ENCODE peak calls at places on chromosomes 16 and 17, in nine cellular contexts. V, D, W, B, I, Z, F, L and J are unnamed samples.

GRCh38 chr17:39970157-39970692 is 7.4 kb downstream of the GSDMA start:
- DNase-seq in L (no peak), V (no peak), F (no peak), W (no peak), B (no peak), I (no peak), Z (no peak), D (no peak), J (no peak)

GRCh38 chr17:73952136-73952497 is 251.4 kb upstream of the RPL38 start:
- DNase-seq in W (no peak), L (no peak), F (no peak), B (no peak), V (no peak), Z (peak; percentile 91), D (no peak), I (no peak), J (no peak)

GRCh38 chr17:80474933-80475915 is 1.2 kb downstream of the NPTX1 start:
- DNase-seq in B (no peak), L (no peak), Z (peak; percentile 44), F (no peak), W (no peak), I (no peak), D (no peak), V (no peak), J (no peak)

GRCh38 chr16:19844945-19845641 is 39.6 kb downstream of the GPRC5B start:
- DNase-seq in B (peak; percentile 63), W (peak; percentile 90), Z (no peak), L (no peak), V (peak; percentile 92), I (peak; percentile 87), F (no peak), D (no peak), J (peak; percentile 48)

GRCh38 chr17:82449136-82449882 is 1.2 kb downstream of the CYBC1 start:
- DNase-seq in I (no peak), B (no peak), Z (peak; percentile 52), V (no peak), W (no peak), F (peak; percentile 65), D (no peak), L (no peak), J (no peak)

GRCh38 chr16:85561248-85562101 is 51.6 kb upstream of the GSE1 start:
- DNase-seq in Z (no peak), I (no peak), B (no peak), V (no peak), D (no peak), W (no peak), F (no peak), L (no peak), J (no peak)

GRCh38 chr16:25219070-25219737 is 2.5 kb downstream of the AQP8 start:
- DNase-seq in V (no peak), W (no peak), B (no peak), F (no peak), D (no peak), L (no peak), Z (no peak), I (no peak), J (no peak)

GRCh38 chr17:6574689-6575595 is 18.6 kb upstream of the PITPNM3 start:
- DNase-seq in F (peak; percentile 40), Z (peak; percentile 80), D (peak; percentile 57), L (no peak), W (peak; percentile 65), B (no peak), V (peak; percentile 73), I (peak; percentile 79), J (no peak)

GRCh38 chr17:32189343-32189742 is 47.0 kb downstream of the RHOT1 start:
- DNase-seq in F (no peak), Z (no peak), D (no peak), I (no peak), L (no peak), B (no peak), V (no peak), W (no peak), J (no peak)

GRCh38 chr17:78824240-78824639 is 16.4 kb downstream of the USP36 start:
- DNase-seq in Z (no peak), F (no peak), B (no peak), D (peak; percentile 68), I (no peak), W (no peak), L (peak; percentile 23), V (no peak), J (no peak)

GRCh38 chr17:1241904-1242303 is 28.3 kb upstream of the BHLHA9 start:
- DNase-seq in B (peak; percentile 29), V (peak; percentile 50), D (no peak), I (peak; percentile 59), L (no peak), Z (no peak), W (peak; percentile 70), F (no peak), J (peak; percentile 45)

GRCh38 chr17:29178750-29179231 is 1.4 kb downstream of the MYO18A start:
- DNase-seq in Z (no peak), I (no peak), V (no peak), F (no peak), L (no peak), W (no peak), D (peak; percentile 42), B (no peak), J (no peak)

GRCh38 chr17:29177871-29178749 is 2.1 kb downstream of the MYO18A start:
- DNase-seq in L (no peak), W (no peak), Z (no peak), F (no peak), B (no peak), D (peak; percentile 16), I (no peak), V (no peak), J (no peak)

GRCh38 chr17:29176500-29177351 is 3.5 kb downstream of the MYO18A start:
- DNase-seq in B (no peak), V (peak; percentile 43), Z (peak; percentile 71), I (peak; percentile 44), F (no peak), W (no peak), L (no peak), D (peak; percentile 86), J (no peak)

GRCh38 chr17:29179232-29180036 is 764 bp downstream of the MYO18A start:
- DNase-seq in B (no peak), V (no peak), L (no peak), W (no peak), D (peak; percentile 77), Z (no peak), I (no peak), F (no peak), J (no peak)

DNA sequence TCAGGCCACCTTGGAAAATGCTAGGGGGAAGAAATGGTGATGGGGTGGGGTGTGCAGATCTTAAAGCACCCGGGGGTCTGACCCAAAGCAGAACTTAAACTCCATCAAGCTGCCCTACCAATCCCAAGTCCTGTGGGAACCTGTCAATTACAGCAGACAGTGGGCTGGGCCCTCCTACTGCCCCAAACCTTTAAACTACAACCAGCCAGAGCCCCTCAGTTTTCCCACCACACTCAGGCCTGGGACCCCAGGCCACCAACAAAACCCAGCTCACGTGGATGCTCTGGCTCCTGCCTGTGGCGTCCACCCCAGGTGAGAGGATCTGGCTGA is 2.7 kb downstream of the MYO18A start:
- DNase-seq in F (no peak), L (no peak), V (no peak), W (no peak), B (no peak), D (no peak), I (no peak), Z (no peak), J (no peak)
- H3K4me3 ChIP-seq in F (no peak overlapping the region), L (peak overlapping the region; percentile 87), V (no peak overlapping the region), W (no peak overlapping the region), B (no peak overlapping the region), D (no peak overlapping the region), I (no peak overlapping the region), Z (no peak overlapping the region), J (no peak overlapping the region)

GRCh38 chr16:68084504-68085258 is 489 bp upstream of the NFATC3 start:
- DNase-seq in L (peak; percentile 94), V (peak; percentile 61), F (peak; percentile 71), I (peak; percentile 72), Z (peak; percentile 98), D (peak; percentile 82), W (peak; percentile 69), B (no peak), J (no peak)
- TF ChIP-seq CTCF in L (no peak), V (no peak), F (peak; percentile 34), I (no peak), Z (peak; percentile 10), D (no peak), W (no peak), B (peak; percentile 27), J (no peak)

GRCh38 chr17:50594931-50595330 is 34.4 kb downstream of the CACNA1G start:
- DNase-seq in L (no peak), W (no peak), F (no peak), D (no peak), I (no peak), B (no peak), Z (no peak), V (no peak), J (no peak)
- H3K4me3 ChIP-seq in L (no peak overlapping the region), W (no peak overlapping the region), F (no peak overlapping the region), D (no peak overlapping the region), I (no peak overlapping the region), B (no peak overlapping the region), Z (no peak overlapping the region), V (no peak overlapping the region), J (no peak overlapping the region)

GRCh38 chr16:86567701-86568571 is 1.3 kb downstream of the FOXC2 start:
- DNase-seq in W (peak; percentile 52), D (no peak), V (peak; percentile 39), L (no peak), Z (no peak), B (no peak), F (no peak), I (peak; percentile 71), J (no peak)

GRCh38 chr16:86568677-86569623 is 2.3 kb downstream of the FOXC2 start:
- DNase-seq in D (no peak), W (no peak), B (no peak), L (no peak), Z (no peak), V (no peak), I (no peak), F (no peak), J (no peak)

GRCh38 chr16:86565644-86566511 is 751 bp upstream of the FOXC2 start:
- DNase-seq in I (peak; percentile 52), B (no peak), D (no peak), V (no peak), L (no peak), W (no peak), Z (no peak), F (no peak), J (no peak)

GRCh38 chr16:86566601-86566965 is at the start of gene FOXC2:
- DNase-seq in Z (no peak), W (peak; percentile 94), V (peak; percentile 94), B (peak; percentile 53), D (peak; percentile 64), L (no peak), I (peak; percentile 97), F (no peak), J (peak; percentile 85)

GRCh38 chr16:86566966-86567700 is 504 bp downstream of the FOXC2 start:
- DNase-seq in L (no peak), W (peak; percentile 60), V (peak; percentile 62), F (no peak), D (no peak), Z (no peak), B (no peak), I (peak; percentile 82), J (no peak)
- TF ChIP-seq CTCF in L (no peak), W (no peak), V (no peak), F (no peak), D (no peak), Z (no peak), B (no peak), I (peak; percentile 7), J (peak; percentile 8)